ENCODE peak calls at places on chromosomes 1 and 21, in five cellular contexts. I is ELR; G is SW 1271; N is stimulated activated CD8-positive, alpha-beta memory T cell treated with anti-CD3 and anti-CD28 coated beads, Interleukin-7, amount 100 ng/mL, for 1 hour; K is SJSA1. C is an unnamed sample.

GRCh38 chr1:220528049-220528678 is at the start of gene MARK1:
- DNase-seq in I (peak), G (no peak), N (no peak), K (peak), C (no peak)

GRCh38 chr1:159854693-159855192 is 7.7 kb downstream of the VSIG8 start:
- DNase-seq in I (peak), G (peak), N (peak), K (peak), C (peak)

GRCh38 chr1:178005450-178005849 is 35.6 kb upstream of the SEC16B start:
- DNase-seq in I (no peak), G (no peak), N (no peak), K (no peak), C (no peak)

GRCh38 chr1:241235236-241235897 is 121.6 kb downstream of the RGS7 start:
- DNase-seq in I (no peak), G (no peak), N (no peak), K (no peak), C (no peak)

GRCh38 chr21:39696620-39697019 is 48.4 kb upstream of the IGSF5 start:
- DNase-seq in I (no peak), G (no peak), N (no peak), K (no peak), C (no peak)

GRCh38 chr1:7657287-7658126 is 113.6 kb upstream of the VAMP3 start:
- DNase-seq in I (no peak), G (no peak), N (no peak), K (no peak), C (no peak)

GRCh38 chr1:15323989-15324866 is 77.2 kb downstream of the FHAD1 start:
- DNase-seq in I (no peak), G (no peak), N (no peak), K (no peak), C (no peak)

GRCh38 chr1:34367954-34368353 is 191.2 kb downstream of the C1orf94 start:
- DNase-seq in I (no peak), G (no peak), N (no peak), K (no peak), C (no peak)

GRCh38 chr1:203536575-203536974 is 42.6 kb downstream of the OPTC start:
- DNase-seq in I (peak), G (no peak), N (no peak), K (no peak), C (no peak)

GRCh38 chr1:54121482-54122130 is 31.2 kb downstream of the CDCP2 start:
- DNase-seq in I (peak), G (no peak), N (peak), K (peak), C (peak)

GRCh38 chr1:100001462-100001861 is 31.7 kb downstream of the SLC35A3 start:
- DNase-seq in I (no peak), G (no peak), N (no peak), K (no peak), C (no peak)

GRCh38 chr1:70666381-70667140 is 255.5 kb downstream of the CTH start:
- DNase-seq in I (no peak), G (no peak), N (no peak), K (no peak), C (no peak)

GRCh38 chr1:40620150-40620549 is 45.3 kb downstream of the RIMS3 start:
- DNase-seq in I (no peak), G (no peak), N (no peak), K (no peak), C (no peak)

GRCh38 chr1:27163093-27163492 is 8.2 kb upstream of the SLC9A1 start:
- DNase-seq in I (no peak), G (no peak), N (no peak), K (no peak), C (no peak)